ENCODE peak calls at places on chromosomes 12 and 14, in seven cellular contexts. T is effector memory CD4-positive, alpha-beta T cell; U is lung; E is thoracic aorta; K is heart right ventricle; F is stomach; H is cardiac muscle cell. S is an unnamed sample. For H3K4me1, the result is how much of the 10 kb centered on the place peaks cover.

GRCh38 chr12:127607146-127607725 is 659.7 kb upstream of the TMEM132C start:
- DNase-seq in T (no peak), U (no peak), E (no peak), K (no peak), F (no peak), H (no peak), S (no peak)

GRCh38 chr12:52250048-52250990 is 17.3 kb downstream of the KRT7 start:
- DNase-seq in T (no peak), U (no peak), E (no peak), K (no peak), F (no peak), H (no peak), S (no peak)

GRCh38 chr14:51643137-51643536 is 8.6 kb upstream of the FRMD6 start:
- DNase-seq in T (no peak), U (no peak), E (no peak), K (no peak), F (no peak), H (no peak), S (no peak)

GRCh38 chr12:89619764-89620163 is 88.9 kb downstream of the ATP2B1 start:
- DNase-seq in T (no peak), U (no peak), E (no peak), K (no peak), F (no peak), H (no peak), S (no peak)

GRCh38 chr12:128382946-128383739 is 116.2 kb downstream of the TMEM132C start:
- DNase-seq in T (no peak), U (no peak), E (no peak), K (no peak), F (no peak), H (no peak), S (no peak)

GRCh38 chr12:77042834-77043233 is 22.5 kb downstream of the E2F7 start:
- DNase-seq in T (no peak), U (no peak), E (no peak), K (no peak), F (no peak), H (no peak), S (no peak)

GRCh38 chr12:97781342-97781741 is 318.7 kb downstream of the RMST start:
- DNase-seq in T (no peak), U (no peak), E (no peak), K (no peak), F (no peak), H (no peak), S (no peak)

GRCh38 chr12:127241056-127241830 is 1025.7 kb upstream of the TMEM132C start:
- DNase-seq in T (no peak), U (no peak), E (no peak), K (no peak), F (no peak), H (no peak), S (peak)

GRCh38 chr12:56488041-56488955 is at the start of gene GLS2:
- DNase-seq in T (peak), U (peak), E (peak), K (peak), F (peak), H (peak), S (peak)

GRCh38 chr14:104248203-104249055 is 110.0 kb downstream of the KIF26A start:
- DNase-seq in T (no peak), U (no peak), E (no peak), K (no peak), F (peak), H (no peak), S (no peak)

GRCh38 chr14:90519262-90519920 is 122.6 kb downstream of the CALM1 start:
- DNase-seq in T (no peak), U (no peak), E (no peak), K (no peak), F (no peak), H (no peak), S (peak)

GRCh38 chr12:103495783-103496456 is at the start of gene C12orf42:
- DNase-seq in T (no peak), U (no peak), E (no peak), K (no peak), F (no peak), H (peak), S (no peak)

GRCh38 chr14:59126714-59127436 is 61.6 kb upstream of the DAAM1 start:
- DNase-seq in T (no peak), U (no peak), E (no peak), K (no peak), F (no peak), H (peak), S (peak)

GRCh38 chr14:76863724-76864407 is 37.7 kb downstream of the LRRC74A start:
- DNase-seq in T (no peak), U (peak), E (no peak), K (peak), F (no peak), H (peak), S (peak)

GRCh38 chr14:51293149-51293925 is 53.3 kb downstream of the TMX1 start:
- DNase-seq in T (no peak), U (no peak), E (no peak), K (peak), F (no peak), H (no peak), S (peak)

GRCh38 chr14:70754989-70755388 is 54.3 kb downstream of the MAP3K9 start:
- DNase-seq in T (no peak), U (peak), E (no peak), K (no peak), F (peak), H (no peak), S (peak)

GRCh38 chr12:26770239-26771070 is 62.5 kb downstream of the ITPR2 start:
- DNase-seq in T (no peak), U (no peak), E (no peak), K (no peak), F (no peak), H (no peak), S (no peak)

GRCh38 chr14:36647827-36648753 is 13.6 kb upstream of the PAX9 start:
- DNase-seq in T (no peak), U (no peak), E (no peak), K (no peak), F (no peak), H (peak), S (peak)

GRCh38 chr14:71089974-71090373 is 182.7 kb downstream of the PCNX1 start:
- DNase-seq in T (no peak), U (no peak), E (no peak), K (no peak), F (no peak), H (no peak), S (no peak)

GRCh38 chr12:27151479-27151878 is 69.1 kb upstream of the C12orf71 start:
- DNase-seq in T (no peak), U (no peak), E (no peak), K (no peak), F (no peak), H (no peak), S (no peak)

GRCh38 chr14:50156111-50156510 is 39.7 kb upstream of the VCPKMT start:
- DNase-seq in T (no peak), U (no peak), E (no peak), K (no peak), F (no peak), H (no peak), S (no peak)

GRCh38 chr12:41277019-41277770 is 89.1 kb downstream of the PDZRN4 start:
- DNase-seq in T (no peak), U (no peak), E (no peak), K (no peak), F (no peak), H (peak), S (peak)

DNA sequence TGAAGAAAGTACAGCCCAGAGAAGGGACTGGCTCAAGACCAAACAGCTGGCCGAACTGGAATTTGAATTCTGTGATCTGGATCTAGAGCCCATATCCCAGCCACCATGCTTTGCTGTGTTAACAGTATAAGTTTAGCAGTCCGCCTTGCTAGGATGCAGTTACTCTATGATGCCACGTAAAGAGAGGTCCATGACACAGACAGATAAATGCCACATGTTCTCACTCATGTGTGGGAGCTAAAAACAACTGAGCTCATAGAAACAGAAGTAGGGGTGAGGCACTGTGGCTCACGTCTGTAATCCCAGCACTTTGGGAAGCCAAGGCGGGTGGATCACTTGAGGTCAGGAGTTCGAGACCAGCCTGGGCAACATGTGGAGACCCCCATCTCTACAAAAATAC is 9.2 kb upstream of the FBXL14 start:
- DNase-seq in T (no peak), U (no peak), E (no peak), K (no peak), F (no peak), H (no peak), S (no peak)
- H3K27ac ChIP-seq in T (no peak), U (no peak), E (no peak), K (no peak), F (no peak), H (peak), S (no peak)

GRCh38 chr12:45303955-45304354 is 88.1 kb downstream of the ANO6 start:
- DNase-seq in T (no peak), U (no peak), E (no peak), K (no peak), F (no peak), H (no peak), S (no peak)

GRCh38 chr12:45309826-45310626 is 94.1 kb downstream of the ANO6 start:
- DNase-seq in T (no peak), U (no peak), E (no peak), K (no peak), F (no peak), H (no peak), S (no peak)

GRCh38 chr12:45302621-45303020 is 86.7 kb downstream of the ANO6 start:
- DNase-seq in T (no peak), U (no peak), E (no peak), K (no peak), F (no peak), H (no peak), S (no peak)

GRCh38 chr12:45304514-45305178 is 88.8 kb downstream of the ANO6 start:
- DNase-seq in T (no peak), U (no peak), E (no peak), K (no peak), F (no peak), H (no peak), S (no peak)

GRCh38 chr12:45305904-45306303 is 90.0 kb downstream of the ANO6 start:
- DNase-seq in T (no peak), U (no peak), E (no peak), K (no peak), F (no peak), H (no peak), S (no peak)
- H3K4me1 ChIP-seq in T (under half), U (half or more), E (half or more), K (half or more), F (under half), H (under half), S (under half)

GRCh38 chr12:11810160-11810559 is 160.7 kb downstream of the ETV6 start:
- DNase-seq in T (no peak), U (no peak), E (no peak), K (no peak), F (no peak), H (no peak), S (no peak)
- H3K27ac ChIP-seq in T (no peak), U (no peak), E (peak), K (peak), F (peak), H (no peak), S (no peak)

GRCh38 chr14:93014038-93015023 is 91.4 kb downstream of the CHGA start:
- DNase-seq in T (no peak), U (no peak), E (no peak), K (no peak), F (no peak), H (no peak), S (no peak)

GRCh38 chr14:93015505-93015904 is 92.6 kb downstream of the CHGA start:
- DNase-seq in T (no peak), U (no peak), E (no peak), K (no peak), F (no peak), H (no peak), S (no peak)

GRCh38 chr14:93016275-93016845 is 93.4 kb downstream of the CHGA start:
- DNase-seq in T (no peak), U (no peak), E (no peak), K (no peak), F (no peak), H (no peak), S (peak)

GRCh38 chr14:93013368-93013719 is 90.4 kb downstream of the CHGA start:
- DNase-seq in T (no peak), U (no peak), E (no peak), K (no peak), F (no peak), H (no peak), S (no peak)

DNA sequence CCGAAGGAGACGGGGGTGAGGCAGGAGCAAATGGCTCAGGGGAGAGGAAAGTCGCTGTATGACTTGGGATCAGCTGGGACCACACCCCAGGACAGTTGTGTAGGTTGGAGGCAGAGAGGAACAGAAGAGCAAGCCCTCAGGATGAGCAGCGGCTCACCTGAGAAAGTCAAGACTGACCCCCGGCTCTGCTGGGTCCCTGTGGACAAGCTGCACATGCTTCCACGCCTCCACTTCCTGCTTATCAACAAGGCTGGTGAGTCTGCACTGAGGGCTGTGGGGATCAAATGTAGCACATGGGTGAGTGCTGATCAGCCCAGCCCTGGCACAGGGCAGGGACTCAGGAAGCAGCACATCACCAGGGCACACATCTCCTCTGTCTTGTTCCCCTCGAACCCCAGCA is 92.1 kb downstream of the CHGA start:
- DNase-seq in T (no peak), U (no peak), E (no peak), K (no peak), F (no peak), H (no peak), S (no peak)
- H3K4me1 ChIP-seq in T (under half), U (under half), E (under half), K (half or more), F (half or more), H (under half), S (half or more)

DNA sequence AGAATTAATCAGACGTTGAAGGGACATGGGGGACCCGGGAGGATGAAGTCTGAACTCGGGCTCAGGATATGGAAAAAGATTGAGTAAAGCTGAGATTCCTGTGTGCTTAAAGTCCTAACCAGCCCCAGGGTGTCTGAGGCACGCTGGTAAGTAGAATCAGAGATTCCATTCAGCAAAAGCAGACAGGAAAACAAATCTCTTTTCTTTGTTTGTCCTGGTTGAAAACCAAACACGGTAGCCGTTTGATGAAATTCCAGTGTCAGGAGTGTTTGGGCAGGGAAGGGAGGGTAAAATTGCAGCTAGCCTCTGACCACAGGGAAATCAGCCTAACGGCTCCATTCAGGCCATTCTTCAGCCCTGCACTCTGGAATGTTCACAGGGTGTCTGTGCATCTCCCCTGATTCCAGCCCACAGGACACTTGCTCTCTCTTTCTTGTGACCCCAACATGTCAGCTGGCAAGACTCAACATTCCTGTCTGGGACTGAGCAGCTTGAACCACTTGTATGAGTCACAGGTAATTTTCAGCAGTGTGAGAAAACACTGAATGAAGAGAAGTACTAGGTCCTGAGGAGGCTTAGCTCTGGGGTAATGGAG is 31.0 kb downstream of the NINJ2 start:
- DNase-seq in T (no peak), U (peak), E (no peak), K (no peak), F (peak), H (peak), S (peak)
- H3K27ac ChIP-seq in T (no peak), U (peak), E (peak), K (peak), F (peak), H (peak), S (peak)

GRCh38 chr12:130972589-130972950 is 18.9 kb downstream of the ADGRD1 start:
- DNase-seq in T (no peak), U (no peak), E (no peak), K (no peak), F (no peak), H (no peak), S (no peak)
- H3K4me1 ChIP-seq in T (under half), U (under half), E (under half), K (under half), F (under half), H (under half), S (under half)

GRCh38 chr14:99758915-99759545 is 34.2 kb upstream of the EML1 start:
- DNase-seq in T (no peak), U (no peak), E (no peak), K (no peak), F (no peak), H (peak), S (no peak)

GRCh38 chr14:99758121-99758871 is 34.9 kb upstream of the EML1 start:
- DNase-seq in T (no peak), U (no peak), E (no peak), K (no peak), F (no peak), H (no peak), S (no peak)

GRCh38 chr14:99757331-99758070 is 35.7 kb upstream of the EML1 start:
- DNase-seq in T (no peak), U (no peak), E (no peak), K (no peak), F (no peak), H (no peak), S (no peak)

GRCh38 chr14:99760817-99761216 is 32.4 kb upstream of the EML1 start:
- DNase-seq in T (no peak), U (no peak), E (no peak), K (no peak), F (no peak), H (no peak), S (no peak)

DNA sequence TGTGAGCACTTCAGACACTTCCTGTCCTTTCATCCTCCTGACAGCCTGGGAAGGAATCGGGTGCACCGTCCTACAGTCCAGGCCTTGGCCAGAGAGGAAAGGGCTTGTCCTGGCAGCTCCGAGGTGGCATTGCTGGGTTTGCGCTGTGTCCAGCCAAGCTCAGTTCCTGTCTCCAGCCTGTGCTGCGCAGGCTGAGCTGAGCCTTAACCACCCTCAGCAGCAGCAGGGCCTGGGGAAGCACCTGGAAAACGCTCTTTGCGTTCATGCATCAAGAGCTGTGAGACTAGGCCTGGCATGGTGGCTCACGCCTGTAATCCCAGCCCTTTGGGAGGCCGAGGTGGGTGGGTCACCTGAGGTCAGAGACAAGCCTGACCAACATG is 33.7 kb upstream of the EML1 start:
- DNase-seq in T (no peak), U (no peak), E (no peak), K (no peak), F (no peak), H (no peak), S (no peak)
- H3K27ac ChIP-seq in T (no peak), U (no peak), E (peak), K (no peak), F (peak), H (no peak), S (no peak)

GRCh38 chr14:75454963-75455546 is 27.2 kb downstream of the JDP2 start:
- DNase-seq in T (no peak), U (peak), E (no peak), K (peak), F (peak), H (peak), S (peak)

GRCh38 chr14:75458305-75458704 is 30.5 kb downstream of the JDP2 start:
- DNase-seq in T (no peak), U (no peak), E (no peak), K (no peak), F (no peak), H (no peak), S (no peak)

GRCh38 chr14:75457648-75458165 is 29.9 kb downstream of the JDP2 start:
- DNase-seq in T (no peak), U (no peak), E (no peak), K (no peak), F (no peak), H (no peak), S (no peak)

GRCh38 chr14:75456069-75457023 is 28.5 kb downstream of the JDP2 start:
- DNase-seq in T (no peak), U (no peak), E (no peak), K (no peak), F (peak), H (no peak), S (no peak)

DNA sequence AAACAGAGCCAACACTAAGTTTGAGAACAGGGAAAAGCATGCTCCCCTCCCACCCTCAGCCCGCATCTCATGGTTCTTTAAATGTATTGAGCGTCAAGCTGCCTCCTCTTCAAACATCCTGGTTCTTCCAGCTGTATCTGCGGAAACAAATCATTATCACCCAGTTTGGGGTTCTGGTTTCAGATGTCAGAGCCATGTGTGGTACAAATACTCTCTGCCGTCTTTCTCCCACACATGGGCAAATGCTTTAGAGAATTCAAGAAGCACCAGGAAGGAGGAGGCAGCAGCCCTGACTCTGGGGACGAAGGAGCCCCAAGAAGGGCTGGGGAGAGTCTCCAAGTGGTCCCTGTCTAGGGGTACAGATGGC is 29.2 kb downstream of the JDP2 start:
- DNase-seq in T (no peak), U (no peak), E (no peak), K (no peak), F (no peak), H (no peak), S (no peak)
- H3K4me1 ChIP-seq in T (under half), U (under half), E (half or more), K (half or more), F (half or more), H (under half), S (under half)

GRCh38 chr12:54608786-54609185 is 20.3 kb upstream of the PPP1R1A start:
- DNase-seq in T (no peak), U (no peak), E (no peak), K (no peak), F (no peak), H (no peak), S (no peak)
- H3K27ac ChIP-seq in T (no peak), U (no peak), E (no peak), K (no peak), F (no peak), H (no peak), S (no peak)